ENCODE peak calls at places on chromosomes 3 and 15, in six cellular contexts. X is K562, O is HepG2, S is H1, Q is GM12891, M is GM12878. H is an unnamed sample.

GRCh38 chr3:176526194-176526593 is 671.1 kb downstream of the TBL1XR1 start:
- DNase-seq in Q (no peak), S (no peak), O (no peak), M (no peak), X (no peak), H (no peak)

GRCh38 chr3:2166552-2166951 is 67.9 kb downstream of the CNTN4 start:
- DNase-seq in Q (no peak), S (no peak), M (no peak), O (no peak), X (no peak), H (no peak)

GRCh38 chr15:71013446-71013845 is 101.8 kb upstream of the THSD4 start:
- DNase-seq in M (no peak), X (no peak), S (no peak), O (no peak), Q (no peak), H (no peak)

GRCh38 chr3:82080261-82080660 is 318.8 kb upstream of the GBE1 start:
- DNase-seq in O (no peak), Q (no peak), X (no peak), S (no peak), M (no peak), H (no peak)

GRCh38 chr15:100903191-100903590 is 16.0 kb upstream of the LRRK1 start:
- DNase-seq in Q (no peak), M (no peak), S (no peak), O (no peak), X (no peak), H (no peak)

GRCh38 chr3:134351421-134351820 is 22.8 kb downstream of the AMOTL2 start:
- DNase-seq in O (no peak), X (no peak), Q (no peak), S (no peak), M (no peak), H (no peak)

GRCh38 chr3:105458518-105459215 is 92.0 kb downstream of the ALCAM start:
- DNase-seq in X (no peak), S (no peak), Q (no peak), M (no peak), O (no peak), H (no peak)

GRCh38 chr3:122123885-122124284 is 59.6 kb upstream of the CASR start:
- DNase-seq in M (no peak), S (no peak), O (no peak), X (no peak), Q (no peak), H (no peak)

GRCh38 chr3:172257638-172258400 is 190.4 kb downstream of the GHSR start:
- DNase-seq in O (peak; percentile 35), X (no peak), Q (no peak), M (no peak), S (no peak), H (no peak)

GRCh38 chr15:26461847-26462608 is 310.8 kb downstream of the GABRB3 start:
- DNase-seq in O (no peak), Q (no peak), S (no peak), M (no peak), X (no peak), H (no peak)

GRCh38 chr15:49101536-49101935 is 53.9 kb downstream of the COPS2 start:
- DNase-seq in Q (no peak), M (no peak), X (no peak), S (no peak), O (no peak), H (no peak)

GRCh38 chr3:132135628-132136333 is 101.0 kb upstream of the CPNE4 start:
- DNase-seq in X (no peak), M (no peak), O (peak; percentile 6), Q (no peak), S (peak; percentile 27), H (no peak)

DNA sequence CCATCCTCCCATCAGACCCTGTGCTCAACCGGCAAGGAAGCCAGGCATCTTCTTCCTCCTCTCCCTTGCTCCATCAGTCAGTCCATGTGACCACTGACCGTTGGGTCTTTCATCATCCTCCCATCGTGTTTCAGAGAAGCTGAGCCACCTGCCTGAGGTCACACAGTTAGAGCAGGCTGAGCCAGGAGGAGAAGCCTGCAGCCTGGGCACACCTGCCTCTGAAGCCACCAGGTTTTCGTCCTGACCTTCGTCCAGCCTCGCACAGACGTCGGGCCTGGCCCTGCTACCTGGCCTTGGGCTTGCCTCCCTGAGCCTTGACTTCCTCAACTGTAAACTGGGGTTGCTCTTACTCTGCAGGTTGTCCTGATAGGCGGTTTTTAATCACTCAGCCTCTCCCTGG is 8.7 kb upstream of the PRKCD start:
- DNase-seq in S (no peak), X (no peak), O (no peak), M (no peak), Q (no peak), H (no peak)
- TF ChIP-seq POLR2AphosphoS5 in S (no peak), X (no peak), O (no peak), M (no peak), Q (no peak), H (no peak)

DNA sequence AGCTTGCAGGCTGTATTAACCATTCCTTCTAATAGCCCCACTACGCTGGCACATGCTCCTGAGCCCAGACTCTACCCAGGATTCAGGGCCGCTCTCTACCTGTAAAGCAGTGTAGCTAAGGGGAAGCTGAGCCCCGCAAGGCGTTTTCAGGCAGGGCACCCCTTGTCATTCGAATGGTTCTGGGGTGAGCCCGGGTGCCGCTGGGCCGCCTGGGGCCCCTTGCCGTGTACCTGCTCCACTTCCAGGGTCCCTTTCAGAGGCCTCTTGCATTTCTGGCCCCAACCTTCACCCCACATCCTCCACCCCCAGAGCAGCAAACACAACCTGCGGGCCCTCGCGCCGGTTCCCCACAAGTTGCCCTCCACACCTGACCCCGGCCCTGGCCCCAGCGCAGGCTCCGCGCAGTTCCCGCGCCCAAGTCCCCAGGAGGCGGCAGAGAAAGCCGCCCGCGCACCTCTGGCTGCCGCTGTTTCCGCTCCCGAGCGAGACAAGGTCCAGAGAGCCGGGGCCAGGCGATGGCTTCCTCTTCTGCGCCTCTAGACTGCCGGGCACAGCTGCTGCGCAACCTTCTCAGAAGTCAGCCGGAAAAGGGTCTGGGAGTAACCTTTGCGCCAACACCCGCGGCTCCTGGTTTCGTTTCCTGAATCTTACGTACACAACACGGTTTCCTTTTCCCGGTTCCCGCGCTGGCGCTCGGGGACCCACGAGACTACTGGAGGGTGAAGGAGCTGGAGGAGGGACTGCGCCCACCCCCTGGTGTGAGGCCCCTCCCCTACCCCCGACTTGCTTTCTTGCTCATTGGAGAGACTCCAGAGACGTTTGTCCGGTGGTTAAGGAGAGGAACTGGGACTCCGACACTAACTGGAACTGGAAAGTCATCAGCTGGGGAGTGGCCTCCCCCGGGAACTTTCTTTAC is at the start of gene PLSCR1:
- DNase-seq in M (peak; percentile 65), X (peak; percentile 92), Q (peak; percentile 61), O (peak; percentile 81), S (peak; percentile 86), H (peak; percentile 67)
- TF ChIP-seq POLR2A in M (peak; percentile 75), X (peak; percentile 89), Q (no peak), O (peak; percentile 75), S (peak; percentile 59), H (peak; percentile 63)

DNA sequence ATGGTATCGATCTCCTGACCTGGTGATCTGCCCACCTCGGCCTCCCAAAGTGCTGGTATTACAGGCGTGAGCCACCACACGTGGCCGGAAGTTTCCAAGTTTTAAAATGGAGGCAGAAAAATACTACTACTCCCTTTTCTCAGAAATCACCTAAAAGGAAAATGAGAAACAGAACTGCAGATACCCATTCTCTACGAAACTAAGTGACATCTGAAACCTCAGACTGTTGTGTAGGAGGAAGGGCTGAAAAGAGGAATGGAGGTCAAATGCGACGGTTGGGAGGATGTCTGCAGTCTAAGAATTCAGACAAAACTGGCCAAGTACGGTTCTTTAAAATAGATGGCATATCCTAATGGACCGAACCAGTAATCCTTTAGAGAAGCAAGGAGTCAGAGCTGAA is 24.1 kb downstream of the WDR48 start:
- DNase-seq in S (no peak), Q (no peak), X (no peak), O (no peak), M (no peak), H (no peak)
- TF ChIP-seq TAF1 in S (no peak), Q (no peak), X (no peak), O (no peak), M (no peak), H (no peak)

DNA sequence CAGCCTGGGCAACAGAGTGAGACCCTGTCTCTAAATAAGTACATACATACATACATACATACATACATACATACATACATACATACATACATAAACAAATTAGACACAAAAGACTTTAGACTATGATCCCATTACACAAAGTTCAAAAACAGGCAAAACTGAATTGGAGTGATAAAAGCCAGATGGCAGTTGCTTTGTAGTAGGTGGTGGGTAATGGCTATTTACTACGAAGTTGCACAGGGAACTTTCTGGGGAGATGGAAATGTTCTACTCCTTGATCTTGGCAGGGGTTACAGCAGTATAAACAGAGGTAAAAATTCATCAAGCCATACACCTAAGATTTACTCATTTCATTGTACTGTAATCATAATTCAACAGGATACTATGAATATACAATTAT is 63.7 kb upstream of the HRH1 start:
- DNase-seq in Q (no peak), S (no peak), O (no peak), M (no peak), X (no peak), H (no peak)
- TF ChIP-seq POLR2AphosphoS5 in Q (no peak), S (no peak), O (no peak), M (no peak), X (no peak), H (no peak)

GRCh38 chr15:72685925-72686794 is at the start of the genes BBS4 and HIGD2B:
- DNase-seq in X (peak; percentile 77), S (peak; percentile 86), O (peak; percentile 87), Q (peak; percentile 63), M (peak; percentile 70), H (peak; percentile 68)
- TF ChIP-seq POLR2A in X (peak; percentile 94), S (peak; percentile 80), O (peak; percentile 83), Q (peak; percentile 89), M (peak; percentile 88), H (peak; percentile 85)

DNA sequence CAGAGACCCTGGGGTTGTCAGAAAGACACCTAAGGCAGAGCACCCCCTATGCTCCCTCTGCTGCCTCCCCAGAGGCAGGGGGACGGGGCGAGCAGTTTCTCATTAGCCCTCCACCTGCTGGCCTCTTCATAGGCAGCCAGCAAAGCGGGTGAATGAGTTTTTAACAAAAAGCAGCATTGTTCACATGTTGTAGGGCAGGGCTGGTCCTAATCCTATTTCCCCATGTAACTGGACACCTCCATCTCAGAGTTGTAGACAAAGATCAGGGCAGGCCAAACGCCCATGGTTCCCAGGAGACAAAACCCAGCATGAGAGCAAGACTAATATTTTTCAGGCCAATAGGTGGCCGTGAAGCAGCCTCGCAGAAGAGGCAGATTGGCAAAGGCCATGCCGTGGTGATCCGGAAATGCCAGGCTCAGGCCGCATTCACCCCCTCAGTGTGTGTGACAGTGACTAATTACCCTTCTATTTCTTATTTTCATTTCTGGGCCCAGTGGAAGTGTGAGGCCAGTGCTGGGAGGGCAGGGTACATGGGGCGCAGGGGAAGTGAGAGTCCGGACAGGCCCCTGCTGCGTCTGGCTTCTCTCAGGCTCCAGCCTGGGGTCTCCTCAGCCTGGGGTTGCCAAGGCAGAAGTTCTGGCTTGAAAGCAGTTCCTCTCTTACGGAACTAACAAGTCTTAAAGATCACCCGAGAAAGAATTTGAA is 64.7 kb downstream of the BOC start:
- DNase-seq in X (no peak), O (peak; percentile 76), S (no peak), Q (peak; percentile 56), M (peak; percentile 25), H (peak; percentile 53)
- TF ChIP-seq TAF1 in X (no peak), O (no peak), S (no peak), Q (no peak), M (no peak), H (no peak)

GRCh38 chr3:150150633-150151032 is 179.9 kb upstream of the PFN2 start:
- DNase-seq in X (no peak), O (no peak), Q (no peak), S (no peak), M (no peak), H (no peak)
- TF ChIP-seq POLR2AphosphoS5 in X (no peak), O (no peak), Q (no peak), S (no peak), M (no peak), H (no peak)

H was measured in GM12892.